ENCODE peak calls at places on chromosomes 12 and 14, in five cellular contexts. R, E, X, C and D are unnamed samples.

GRCh38 chr12:113689047-113689610 is 217.5 kb upstream of the LHX5 start:
- DNase-seq in E (no peak), R (no peak), X (no peak), C (no peak), D (no peak)

GRCh38 chr12:26014085-26014484 is 55.6 kb downstream of the RASSF8 start:
- DNase-seq in E (no peak), C (no peak), R (no peak), X (no peak), D (no peak)

GRCh38 chr14:103064436-103064835 is 7.1 kb upstream of the CDC42BPB start:
- DNase-seq in R (no peak), X (no peak), C (no peak), E (no peak), D (no peak)

GRCh38 chr12:70643927-70644326 is 6.7 kb upstream of the PTPRB start:
- DNase-seq in C (no peak), X (no peak), E (no peak), R (no peak), D (no peak)

GRCh38 chr14:99524091-99524661 is 43.0 kb downstream of the CCNK start:
- DNase-seq in R (no peak), X (no peak), E (no peak), C (no peak), D (no peak)

GRCh38 chr12:29750131-29750927 is 33.4 kb downstream of the TMTC1 start:
- DNase-seq in R (no peak), X (no peak), E (no peak), C (no peak), D (no peak)

GRCh38 chr14:76937181-76938091 is 91.1 kb downstream of the IRF2BPL start:
- DNase-seq in C (peak), R (peak), E (no peak), X (no peak), D (no peak)

GRCh38 chr12:50507930-50508329 is 3.1 kb downstream of the DIP2B start:
- DNase-seq in R (no peak), C (no peak), E (no peak), X (no peak), D (no peak)

GRCh38 chr12:111034911-111035577 is 114.7 kb upstream of the MYL2 start:
- DNase-seq in R (no peak), E (no peak), C (no peak), X (no peak), D (no peak)

GRCh38 chr14:23101213-23101970 is 3.4 kb downstream of the CIROP start:
- DNase-seq in X (no peak), C (no peak), E (no peak), R (no peak), D (no peak)

GRCh38 chr12:56838602-56839488 is 75.7 kb downstream of the HSD17B6 start:
- DNase-seq in X (peak), E (no peak), R (no peak), C (no peak), D (no peak)

GRCh38 chr12:9364224-9365176 is 156.3 kb upstream of the PZP start:
- DNase-seq in R (peak), C (peak), E (no peak), X (no peak), D (peak)

GRCh38 chr14:60964901-60965300 is 16.0 kb downstream of the TRMT5 start:
- DNase-seq in X (no peak), E (no peak), R (no peak), C (no peak), D (no peak)

GRCh38 chr12:16553457-16553856 is 52.5 kb downstream of the LMO3 start:
- DNase-seq in X (no peak), R (no peak), E (no peak), C (peak), D (no peak)

GRCh38 chr14:29892327-29892726 is 35.3 kb downstream of the PRKD1 start:
- DNase-seq in C (peak), X (no peak), E (no peak), R (no peak), D (no peak)

GRCh38 chr12:20527396-20528154 is 159.2 kb downstream of the PDE3A start:
- DNase-seq in R (peak), E (no peak), C (no peak), X (peak), D (no peak)

GRCh38 chr14:68143341-68143807 is 323.8 kb downstream of the RAD51B start:
- DNase-seq in C (peak), R (peak), E (no peak), X (no peak), D (peak)

GRCh38 chr14:67533754-67534085 is 630 bp downstream of the PLEKHH1 start:
- DNase-seq in E (no peak), X (no peak), C (no peak), R (no peak), D (no peak)

GRCh38 chr12:38905480-38906351 is at the start of gene CPNE8:
- DNase-seq in E (peak), R (peak), C (peak), X (no peak), D (peak)

GRCh38 chr12:122946690-122947271 is 19.5 kb downstream of the ABCB9 start:
- DNase-seq in C (peak), X (peak), E (peak), R (peak), D (peak)

GRCh38 chr12:81077329-81077685 is 572 bp upstream of the ACSS3 start:
- DNase-seq in R (no peak), X (no peak), C (peak), E (no peak), D (no peak)

GRCh38 chr12:117774986-117775775 is 193.6 kb downstream of the KSR2 start:
- DNase-seq in R (no peak), C (peak), E (no peak), X (no peak), D (no peak)

GRCh38 chr12:47777741-47778558 is 4.9 kb downstream of the SLC48A1 start:
- DNase-seq in R (no peak), E (no peak), C (peak), X (no peak), D (peak)

GRCh38 chr14:38867561-38868150 is 235.4 kb downstream of the SEC23A start:
- DNase-seq in C (peak), E (peak), X (peak), R (peak), D (peak)

GRCh38 chr12:67426067-67426466 is 156.9 kb downstream of the CAND1 start:
- DNase-seq in R (peak), C (peak), X (peak), E (no peak), D (no peak)

GRCh38 chr12:56299853-56300643 is at the start of gene CS:
- DNase-seq in X (peak), E (peak), R (peak), C (peak), D (peak)

GRCh38 chr12:1108276-1108675 is 117.3 kb downstream of the ERC1 start:
- DNase-seq in R (no peak), C (no peak), X (no peak), E (no peak), D (no peak)

GRCh38 chr14:65032319-65032718 is 45.6 kb downstream of the FNTB start:
- DNase-seq in C (no peak), E (no peak), R (no peak), X (no peak), D (no peak)

GRCh38 chr14:104128981-104129380 is 9.4 kb upstream of the KIF26A start:
- DNase-seq in C (no peak), X (no peak), R (no peak), E (no peak), D (no peak)

GRCh38 chr14:104123879-104124278 is 14.5 kb upstream of the KIF26A start:
- DNase-seq in X (no peak), C (no peak), E (no peak), R (no peak), D (no peak)

GRCh38 chr14:104125011-104125410 is 13.4 kb upstream of the KIF26A start:
- DNase-seq in C (no peak), R (no peak), E (no peak), X (no peak), D (no peak)

GRCh38 chr14:104129556-104129955 is 8.8 kb upstream of the KIF26A start:
- DNase-seq in E (no peak), R (no peak), C (no peak), X (no peak), D (no peak)

GRCh38 chr14:104126753-104127152 is 11.6 kb upstream of the KIF26A start:
- DNase-seq in X (no peak), C (no peak), E (no peak), R (no peak), D (no peak)
- H3K4me3 ChIP-seq in X (no peak), C (no peak), E (no peak), R (no peak), D (no peak)

GRCh38 chr12:76866146-76866545 is 12.7 kb downstream of the CSRP2 start:
- DNase-seq in R (peak), X (no peak), E (no peak), C (peak), D (no peak)

GRCh38 chr12:76863005-76863670 is 15.7 kb downstream of the CSRP2 start:
- DNase-seq in X (no peak), R (peak), C (peak), E (no peak), D (no peak)

GRCh38 chr12:76864791-76865400 is 13.9 kb downstream of the CSRP2 start:
- DNase-seq in C (no peak), R (no peak), X (no peak), E (no peak), D (no peak)

GRCh38 chr12:76866726-76867125 is 12.1 kb downstream of the CSRP2 start:
- DNase-seq in E (no peak), X (no peak), R (peak), C (peak), D (no peak)

DNA sequence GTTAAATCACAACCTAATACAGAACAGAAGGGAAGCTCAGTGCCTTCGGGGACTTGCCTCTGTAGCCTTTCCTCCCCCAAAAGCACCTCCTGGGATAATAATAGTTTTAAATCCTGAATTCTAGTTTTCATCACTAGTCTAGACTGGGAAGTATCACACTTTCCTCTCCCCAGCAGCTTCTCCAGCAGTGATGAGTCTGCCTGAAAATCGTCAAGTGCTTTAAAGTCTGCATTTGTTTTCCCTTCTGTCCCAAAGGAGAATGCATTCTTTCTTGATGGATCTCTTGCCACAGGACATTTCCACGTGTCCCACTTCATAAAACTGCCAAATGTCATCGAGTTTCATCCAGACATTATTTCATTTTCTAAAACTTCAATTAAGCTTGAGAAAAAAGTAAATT is 15.0 kb downstream of the CSRP2 start:
- DNase-seq in R (peak), C (peak), E (no peak), X (no peak), D (no peak)
- H3K4me3 ChIP-seq in R (peak), C (peak), E (no peak), X (no peak), D (no peak)

GRCh38 chr14:104134061-104134965 is 4.1 kb upstream of the KIF26A start:
- DNase-seq in C (no peak), R (no peak), X (no peak), E (no peak), D (peak)

GRCh38 chr14:104137297-104138097 is 890 bp upstream of the KIF26A start:
- DNase-seq in E (peak), X (no peak), C (peak), R (no peak), D (peak)

GRCh38 chr14:104135121-104135903 is 3.1 kb upstream of the KIF26A start:
- DNase-seq in E (no peak), R (no peak), C (no peak), X (no peak), D (peak)

GRCh38 chr14:104136472-104137296 is 1.7 kb upstream of the KIF26A start:
- DNase-seq in E (no peak), R (no peak), X (no peak), C (no peak), D (peak)

DNA sequence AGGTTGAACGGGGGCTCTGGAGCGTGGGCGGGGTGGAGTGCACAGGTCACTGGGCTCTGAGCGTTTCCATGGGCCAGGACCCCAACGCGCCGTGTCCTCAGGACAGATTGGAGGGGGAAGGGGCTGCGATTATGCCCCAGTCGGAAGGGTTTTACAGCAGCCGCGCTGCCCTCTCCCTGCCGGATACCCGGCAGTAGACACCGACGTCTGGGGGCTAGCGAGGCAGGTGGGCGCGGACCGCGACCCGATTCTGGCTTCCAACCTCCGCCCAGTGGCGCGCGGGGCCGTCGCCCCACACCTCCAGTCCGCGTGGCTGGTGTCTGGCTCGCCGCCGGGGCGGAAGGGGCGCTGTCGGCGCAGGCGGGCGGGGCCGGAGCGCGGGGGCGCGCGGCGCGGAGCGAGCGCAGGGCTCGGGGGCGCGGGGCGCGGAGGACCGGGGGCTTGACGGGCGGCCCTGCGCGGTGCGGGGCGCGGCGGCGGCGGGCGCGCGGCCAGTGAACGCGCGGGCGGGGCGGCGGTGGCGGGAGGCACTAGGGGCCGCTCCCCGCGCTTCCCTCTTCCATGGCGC is 2.4 kb upstream of the KIF26A start:
- DNase-seq in C (no peak), R (no peak), E (no peak), X (no peak), D (no peak)
- H3K4me3 ChIP-seq in C (no peak), R (no peak), E (no peak), X (no peak), D (no peak)

DNA sequence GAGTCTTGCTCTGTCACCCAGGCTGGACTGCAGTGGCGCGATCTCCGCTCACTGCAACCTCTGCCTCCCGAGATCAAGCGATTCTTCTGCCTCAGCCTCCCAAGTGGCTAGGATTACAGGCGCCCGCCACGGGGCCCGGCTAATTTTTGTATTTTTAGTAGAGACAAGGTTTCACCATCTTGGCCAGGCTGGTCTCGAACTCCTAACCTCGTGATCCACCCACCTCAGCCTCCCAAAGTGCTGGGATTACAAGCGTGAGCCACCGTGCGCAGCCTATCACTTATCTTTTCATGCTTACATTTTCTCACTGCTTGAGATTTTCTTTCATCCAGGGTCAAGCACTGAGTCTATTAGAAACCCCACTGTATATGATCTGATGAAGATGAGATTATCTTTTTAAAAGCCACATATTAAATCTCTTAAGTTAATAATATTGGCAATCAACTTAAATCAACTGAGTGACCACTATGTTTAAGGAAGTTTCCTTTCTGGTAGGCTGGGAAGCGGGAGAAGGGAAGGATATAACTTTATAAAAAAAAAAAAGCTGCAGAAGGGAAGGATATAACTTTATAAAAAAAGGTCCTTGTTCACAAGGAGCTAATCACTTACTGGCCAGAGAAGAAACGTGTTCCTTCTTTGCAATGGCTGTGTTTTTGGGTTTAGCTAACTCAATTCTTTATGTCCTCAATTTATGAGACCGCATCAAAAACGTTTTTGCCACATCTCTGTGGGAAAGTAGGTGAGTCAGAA is 1.3 kb upstream of the MDM2 start:
- DNase-seq in E (no peak), C (no peak), X (no peak), R (no peak), D (no peak)
- H3K4me3 ChIP-seq in E (no peak), C (no peak), X (no peak), R (no peak), D (no peak)

GRCh38 chr14:89723930-89724915 is 230.3 kb downstream of the EFCAB11 start:
- DNase-seq in R (peak), C (peak), E (no peak), X (no peak), D (no peak)
- H3K4me3 ChIP-seq in R (peak), C (peak), E (peak), X (no peak), D (no peak)

GRCh38 chr12:116710367-116710766 is 27.5 kb downstream of the SPRING1 start:
- DNase-seq in C (no peak), X (no peak), E (no peak), R (no peak), D (no peak)

GRCh38 chr12:116712458-116713303 is 25.2 kb downstream of the SPRING1 start:
- DNase-seq in C (no peak), X (no peak), R (no peak), E (no peak), D (no peak)

GRCh38 chr12:116707751-116708150 is 30.1 kb downstream of the SPRING1 start:
- DNase-seq in X (no peak), C (no peak), E (no peak), R (no peak), D (no peak)

GRCh38 chr12:116713529-116713928 is 24.3 kb downstream of the SPRING1 start:
- DNase-seq in C (no peak), X (no peak), R (no peak), E (no peak), D (no peak)

GRCh38 chr12:116708826-116709756 is 28.8 kb downstream of the SPRING1 start:
- DNase-seq in X (no peak), E (peak), C (peak), R (peak), D (peak)
- H3K4me3 ChIP-seq in X (peak), E (no peak), C (peak), R (peak), D (peak)

GRCh38 chr12:90984114-90984513 is 20.7 kb downstream of the EPYC start:
- DNase-seq in C (no peak), E (no peak), X (no peak), R (no peak), D (no peak)

GRCh38 chr12:90987520-90987919 is 17.3 kb downstream of the EPYC start:
- DNase-seq in X (no peak), E (no peak), C (no peak), R (no peak), D (no peak)

GRCh38 chr12:90991952-90992465 is 12.8 kb downstream of the EPYC start:
- DNase-seq in X (no peak), E (no peak), R (no peak), C (no peak), D (no peak)

GRCh38 chr12:90989617-90990232 is 15.0 kb downstream of the EPYC start:
- DNase-seq in E (no peak), C (no peak), R (no peak), X (no peak), D (no peak)

DNA sequence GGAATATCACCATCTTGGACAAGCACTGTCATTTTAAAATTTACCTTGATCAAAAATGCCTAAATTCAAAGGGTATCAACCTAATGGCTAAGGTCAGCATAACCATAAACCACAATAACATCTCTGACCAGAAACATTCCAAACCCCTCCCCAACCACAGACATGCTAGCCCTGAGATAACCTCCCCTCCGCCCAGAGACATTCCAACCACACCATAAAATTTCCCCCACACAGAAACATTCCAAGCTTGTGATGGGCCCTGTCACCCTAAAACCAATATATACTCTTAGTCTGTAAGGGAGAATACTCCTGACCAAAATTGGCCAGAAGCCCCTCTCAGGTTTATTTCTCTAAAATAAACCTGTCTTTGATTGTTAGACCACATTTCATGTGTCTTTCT is 17.7 kb downstream of the EPYC start:
- DNase-seq in R (no peak), X (no peak), E (no peak), C (peak), D (no peak)
- H3K4me3 ChIP-seq in R (no peak), X (no peak), E (no peak), C (no peak), D (no peak)

GRCh38 chr12:115354476-115354890 is 670.5 kb upstream of the TBX3 start:
- DNase-seq in X (no peak), C (peak), R (no peak), E (no peak), D (no peak)

GRCh38 chr12:115351513-115352077 is 667.6 kb upstream of the TBX3 start:
- DNase-seq in X (no peak), E (no peak), C (peak), R (peak), D (no peak)

GRCh38 chr12:115353467-115353866 is 669.5 kb upstream of the TBX3 start:
- DNase-seq in E (no peak), C (no peak), X (no peak), R (no peak), D (no peak)

GRCh38 chr12:115355301-115355700 is 671.3 kb upstream of the TBX3 start:
- DNase-seq in C (no peak), R (no peak), E (no peak), X (no peak), D (no peak)

GRCh38 chr12:115354007-115354452 is 670.1 kb upstream of the TBX3 start:
- DNase-seq in E (no peak), C (peak), X (peak), R (peak), D (peak)
- H3K4me3 ChIP-seq in E (no peak), C (peak), X (peak), R (peak), D (peak)

DNA sequence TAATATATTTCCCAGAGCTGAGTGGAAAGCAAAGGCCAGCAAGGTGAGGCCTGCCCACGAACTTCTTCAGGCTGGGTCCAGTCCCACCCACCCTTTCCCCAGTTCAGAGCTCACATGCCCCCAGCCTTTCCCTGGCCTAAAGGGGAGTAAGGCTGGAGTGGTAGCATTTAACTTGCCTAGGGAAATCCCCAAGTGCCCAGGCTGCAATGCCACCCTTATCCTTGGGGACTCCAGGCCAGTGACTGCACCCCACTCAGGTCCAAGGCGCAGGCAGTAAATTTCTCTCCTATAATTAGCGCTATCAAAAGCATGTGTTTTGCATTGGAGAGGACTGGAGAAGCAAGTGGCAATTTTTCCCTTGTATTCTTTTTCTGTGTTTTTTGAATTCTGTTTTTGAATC is 3.7 kb upstream of the HOXC6 start:
- DNase-seq in R (no peak), C (no peak), E (no peak), X (no peak), D (no peak)
- H3K4me3 ChIP-seq in R (no peak), C (peak), E (no peak), X (no peak), D (no peak)

GRCh38 chr12:89481218-89481914 is 43.2 kb downstream of the GALNT4 start:
- DNase-seq in E (no peak), C (no peak), X (no peak), R (no peak), D (peak)
- H3K4me3 ChIP-seq in E (no peak), C (no peak), X (no peak), R (no peak), D (peak)